ENCODE peak calls at places on chromosomes 6 and 20, in six cellular contexts. T is NCI-H1930; Z is GM23338; Q is naive thymus-derived CD8-positive, alpha-beta T cell; E is ACHN; X is HFFc6. I is an unnamed sample.

GRCh38 chr6:74087898-74088297 is 391.9 kb downstream of the CD109 start:
- DNase-seq in T (no peak), Z (peak; percentile 7), Q (no peak), E (no peak), X (no peak), I (no peak)

GRCh38 chr6:56772737-56773184 is 130.1 kb upstream of the DST start:
- DNase-seq in T (no peak), Z (peak; percentile 65), Q (no peak), E (peak; percentile 72), X (peak; percentile 79), I (no peak)

GRCh38 chr20:53918949-53919361 is 151.4 kb downstream of the BCAS1 start:
- DNase-seq in T (peak; percentile 19), Z (peak; percentile 96), Q (no peak), E (no peak), X (no peak), I (no peak)

GRCh38 chr6:8243462-8243861 is 141.1 kb upstream of the EEF1E1 start:
- DNase-seq in T (no peak), Z (no peak), Q (no peak), E (peak; percentile 11), X (no peak), I (no peak)

GRCh38 chr6:28922004-28922840 is 1.6 kb downstream of the TRIM27 start:
- DNase-seq in T (no peak), Z (no peak), Q (no peak), E (no peak), X (peak; percentile 25), I (no peak)

GRCh38 chr20:33319986-33320385 is 37.0 kb downstream of the BPIFB1 start:
- DNase-seq in T (no peak), Z (no peak), Q (no peak), E (no peak), X (no peak), I (no peak)

GRCh38 chr20:24870876-24871275 is 78.2 kb upstream of the CST7 start:
- DNase-seq in T (no peak), Z (no peak), Q (no peak), E (no peak), X (no peak), I (no peak)

GRCh38 chr20:60009826-60010616 is 51.8 kb downstream of the CDH26 start:
- DNase-seq in T (no peak), Z (peak; percentile 79), Q (no peak), E (peak; percentile 5), X (no peak), I (no peak)

GRCh38 chr20:48733296-48733790 is 94.5 kb downstream of the PREX1 start:
- DNase-seq in T (no peak), Z (peak; percentile 21), Q (no peak), E (peak; percentile 2), X (peak; percentile 8), I (no peak)

GRCh38 chr20:59010321-59010994 is 3.4 kb upstream of the CTSZ start:
- DNase-seq in T (no peak), Z (no peak), Q (no peak), E (peak; percentile 56), X (no peak), I (no peak)

GRCh38 chr20:45552456-45552855 is 5.3 kb upstream of the EPPIN start:
- DNase-seq in T (no peak), Z (no peak), Q (no peak), E (no peak), X (no peak), I (no peak)

GRCh38 chr6:83265384-83265783 is 72.2 kb downstream of the RWDD2A start:
- DNase-seq in T (no peak), Z (no peak), Q (no peak), E (peak; percentile 4), X (peak; percentile 43), I (no peak)

GRCh38 chr6:47922391-47922790 is 140.6 kb downstream of the OPN5 start:
- DNase-seq in T (no peak), Z (peak; percentile 60), Q (no peak), E (no peak), X (no peak), I (no peak)

GRCh38 chr6:149273318-149273717 is 44.2 kb upstream of the TAB2 start:
- DNase-seq in T (no peak), Z (no peak), Q (no peak), E (no peak), X (no peak), I (no peak)

GRCh38 chr6:160667854-160668481 is 3.9 kb upstream of the LPA start:
- DNase-seq in T (no peak), Z (peak; percentile 63), Q (no peak), E (peak; percentile 36), X (no peak), I (no peak)

GRCh38 chr6:162459985-162460384 is 267.6 kb downstream of the PRKN start:
- DNase-seq in T (no peak), Z (no peak), Q (no peak), E (no peak), X (no peak), I (no peak)

GRCh38 chr20:61185841-61186601 is 66.0 kb upstream of the CDH4 start:
- DNase-seq in T (no peak), Z (no peak), Q (no peak), E (peak; percentile 95), X (peak; percentile 96), I (no peak)

GRCh38 chr20:50592282-50593004 is 82.3 kb downstream of the PTPN1 start:
- DNase-seq in T (no peak), Z (no peak), Q (no peak), E (no peak), X (no peak), I (no peak)

GRCh38 chr20:36839150-36839549 is 36.8 kb upstream of the TLDC2 start:
- DNase-seq in T (no peak), Z (no peak), Q (no peak), E (no peak), X (no peak), I (no peak)

GRCh38 chr6:3439961-3440360 is 16.9 kb downstream of the SLC22A23 start:
- DNase-seq in T (no peak), Z (no peak), Q (no peak), E (no peak), X (no peak), I (no peak)

GRCh38 chr6:69953491-69953890 is 87.1 kb downstream of the COL19A1 start:
- DNase-seq in T (no peak), Z (no peak), Q (no peak), E (no peak), X (no peak), I (no peak)

GRCh38 chr6:149140910-149141290 is 176.6 kb upstream of the TAB2 start:
- DNase-seq in T (no peak), Z (no peak), Q (no peak), E (no peak), X (no peak), I (no peak)

GRCh38 chr20:32971703-32972161 is 32.5 kb downstream of the SUN5 start:
- DNase-seq in T (no peak), Z (no peak), Q (no peak), E (no peak), X (no peak), I (no peak)

GRCh38 chr6:44192428-44193041 is 24.2 kb upstream of the MYMX start:
- DNase-seq in T (no peak), Z (peak; percentile 69), Q (no peak), E (no peak), X (no peak), I (no peak)

GRCh38 chr20:9884666-9885065 is 45.8 kb upstream of the PAK5 start:
- DNase-seq in T (no peak), Z (peak; percentile 43), Q (no peak), E (peak; percentile 2), X (no peak), I (no peak)

GRCh38 chr6:38725414-38726183 is 10.5 kb downstream of the DNAH8 start:
- DNase-seq in T (no peak), Z (peak; percentile 15), Q (no peak), E (no peak), X (no peak), I (no peak)

GRCh38 chr20:16479666-16480065 is 93.6 kb downstream of the KIF16B start:
- DNase-seq in T (no peak), Z (no peak), Q (no peak), E (no peak), X (no peak), I (no peak)

GRCh38 chr6:96809119-96809518 is 28.2 kb downstream of the GPR63 start:
- DNase-seq in T (no peak), Z (no peak), Q (no peak), E (no peak), X (no peak), I (no peak)

GRCh38 chr6:152463183-152463582 is 174.0 kb downstream of the SYNE1 start:
- DNase-seq in T (no peak), Z (no peak), Q (no peak), E (peak; percentile 37), X (no peak), I (no peak)

GRCh38 chr20:3470627-3471396 is at the start of gene ATRN:
- DNase-seq in T (peak; percentile 79), Z (peak; percentile 87), Q (peak; percentile 85), E (peak; percentile 79), X (peak; percentile 83), I (peak; percentile 93)

GRCh38 chr20:168876-169275 is 11.6 kb downstream of the DEFB127 start:
- DNase-seq in T (no peak), Z (no peak), Q (no peak), E (no peak), X (no peak), I (no peak)